ENCODE peak calls at places on chromosomes 6 and 20, in five cellular contexts. S is endothelial cell of umbilical vein, T is heart left ventricle, Y is IMR-90, R is sigmoid colon. E is an unnamed sample.
A peak's percentile ranks its signal among the peaks of the same experiment; 100 is the strongest.

GRCh38 chr20:56171087-56172012 is 77.2 kb upstream of the MC3R start:
- DNase-seq in S (no peak), T (no peak), Y (no peak), R (no peak), E (peak; percentile 54)

GRCh38 chr6:87139236-87139635 is 16.1 kb upstream of the ZNF292 start:
- DNase-seq in S (peak; percentile 61), T (no peak), Y (peak; percentile 62), R (no peak), E (no peak)

GRCh38 chr6:41093729-41094128 is 21.0 kb downstream of the NFYA start:
- DNase-seq in S (no peak), T (no peak), Y (peak; percentile 41), R (no peak), E (no peak)

GRCh38 chr6:31142356-31142755 is 3.5 kb upstream of the PSORS1C2 start:
- DNase-seq in S (no peak), T (peak; percentile 58), Y (no peak), R (no peak), E (no peak)

GRCh38 chr20:40991181-40991889 is 37.3 kb upstream of the TOP1 start:
- DNase-seq in S (peak; percentile 74), T (peak; percentile 41), Y (no peak), R (peak; percentile 61), E (peak; percentile 32)

GRCh38 chr20:57993738-57994431 is 234.6 kb downstream of the ANKRD60 start:
- DNase-seq in S (no peak), T (no peak), Y (no peak), R (peak; percentile 50), E (no peak)

GRCh38 chr6:157317129-157317814 is 6.0 kb downstream of the TMEM242 start:
- DNase-seq in S (peak; percentile 98), T (peak; percentile 78), Y (peak; percentile 92), R (peak; percentile 90), E (peak; percentile 70)

GRCh38 chr6:106972500-106972899 is 2.0 kb downstream of the CD24 start:
- DNase-seq in S (no peak), T (no peak), Y (no peak), R (no peak), E (no peak)

GRCh38 chr20:50248104-50248631 is 57.5 kb downstream of the CEBPB start:
- DNase-seq in S (no peak), T (peak; percentile 12), Y (peak; percentile 63), R (no peak), E (no peak)

GRCh38 chr20:13507646-13508045 is 131.1 kb downstream of the TASP1 start:
- DNase-seq in S (no peak), T (no peak), Y (no peak), R (no peak), E (no peak)

GRCh38 chr6:3746119-3746691 is 5.3 kb downstream of the PXDC1 start:
- DNase-seq in S (no peak), T (no peak), Y (no peak), R (no peak), E (no peak)

GRCh38 chr6:156989159-156989806 is 212.1 kb downstream of the ARID1B start:
- DNase-seq in S (no peak), T (no peak), Y (no peak), R (no peak), E (no peak)

GRCh38 chr6:46400898-46401297 is 90.4 kb downstream of the RCAN2 start:
- DNase-seq in S (no peak), T (no peak), Y (no peak), R (no peak), E (no peak)

GRCh38 chr20:59933296-59933848 is at the start of gene SYCP2:
- DNase-seq in S (no peak), T (peak; percentile 74), Y (no peak), R (peak; percentile 75), E (peak; percentile 67)

GRCh38 chr6:154653853-154654252 is 79.4 kb upstream of the SCAF8 start:
- DNase-seq in S (peak; percentile 95), T (no peak), Y (peak; percentile 87), R (no peak), E (peak; percentile 22)

GRCh38 chr6:18214003-18214402 is 50.3 kb downstream of the DEK start:
- DNase-seq in S (no peak), T (no peak), Y (no peak), R (no peak), E (no peak)

GRCh38 chr6:2693191-2693590 is 57.5 kb downstream of the MYLK4 start:
- DNase-seq in S (no peak), T (no peak), Y (no peak), R (no peak), E (no peak)

GRCh38 chr20:17969884-17970409 is 1.1 kb downstream of the MGME1 start:
- DNase-seq in S (peak; percentile 77), T (no peak), Y (peak; percentile 70), R (no peak), E (peak; percentile 29)

GRCh38 chr6:157228421-157229218 is 94.7 kb downstream of the TMEM242 start:
- DNase-seq in S (no peak), T (peak; percentile 32), Y (no peak), R (peak; percentile 52), E (no peak)

GRCh38 chr6:156729248-156729647 is 47.9 kb upstream of the ARID1B start:
- DNase-seq in S (no peak), T (no peak), Y (peak; percentile 68), R (no peak), E (no peak)

GRCh38 chr6:25788305-25788922 is 33.9 kb downstream of the SLC17A4 start:
- DNase-seq in S (peak; percentile 69), T (no peak), Y (peak; percentile 51), R (no peak), E (peak; percentile 45)

GRCh38 chr6:129679758-129680157 is 30.2 kb downstream of the ARHGAP18 start:
- DNase-seq in S (peak; percentile 21), T (peak; percentile 27), Y (no peak), R (no peak), E (no peak)
- H3K4me3 ChIP-seq in S (no peak overlapping the region), T (no peak overlapping the region), Y (no peak overlapping the region), R (no peak overlapping the region), E (no peak overlapping the region)

GRCh38 chr6:36893976-36894932 is 8.5 kb downstream of the C6orf89 start:
- DNase-seq in S (no peak), T (no peak), Y (no peak), R (no peak), E (no peak)
- TF ChIP-seq POLR2A in S (no peak), T (no peak), Y (no peak), R (no peak), E (no peak)

GRCh38 chr20:63007722-63008488 is 1.1 kb upstream of the BHLHE23 start:
- DNase-seq in S (no peak), T (no peak), Y (no peak), R (no peak), E (no peak)

GRCh38 chr20:63007472-63007721 is 633 bp upstream of the BHLHE23 start:
- DNase-seq in S (no peak), T (no peak), Y (no peak), R (no peak), E (no peak)

GRCh38 chr20:63008541-63009043 is 1.8 kb upstream of the BHLHE23 start:
- DNase-seq in S (no peak), T (no peak), Y (no peak), R (no peak), E (no peak)

GRCh38 chr20:63009988-63010769 is 3.4 kb upstream of the BHLHE23 start:
- DNase-seq in S (peak; percentile 12), T (no peak), Y (peak; percentile 47), R (no peak), E (no peak)

GRCh38 chr20:63009044-63009961 is 2.5 kb upstream of the BHLHE23 start:
- DNase-seq in S (peak; percentile 56), T (peak; percentile 76), Y (peak; percentile 42), R (peak; percentile 76), E (peak; percentile 78)
- H3K4me3 ChIP-seq in S (no peak overlapping the region), T (no peak overlapping the region), Y (no peak overlapping the region), R (peak overlapping the region; percentile 15), E (no peak overlapping the region)

GRCh38 chr20:45948742-45949541 is 14.5 kb downstream of the PCIF1 start:
- DNase-seq in S (no peak), T (no peak), Y (no peak), R (no peak), E (no peak)
- TF ChIP-seq POLR2A in S (no peak), T (no peak), Y (peak; percentile 18), R (no peak), E (no peak)